ENCODE peak calls at places on chromosomes 4 and X, in six cellular contexts. I is GM23338, B is PC-3, R is Karpas-422, K is hepatocyte, S is OCI-LY7. X is an unnamed sample.
A peak's percentile ranks its signal among the peaks of the same experiment; 100 is the strongest.

GRCh38 chr4:8698341-8699062 is 105.9 kb downstream of the CPZ start:
- DNase-seq in I (no peak), R (no peak), S (no peak), B (no peak), K (no peak), X (no peak)

GRCh38 chr4:147924604-147925412 is 192.9 kb downstream of the ARHGAP10 start:
- DNase-seq in R (no peak), B (peak; percentile 38), I (peak; percentile 80), S (no peak), K (peak; percentile 69), X (no peak)

GRCh38 chrX:23003121-23003520 is 3.4 kb downstream of the DDX53 start:
- DNase-seq in I (no peak), R (no peak), K (no peak), B (peak; percentile 20), S (no peak), X (no peak)

GRCh38 chrX:110268875-110269274 is 49.0 kb downstream of the AMMECR1 start:
- DNase-seq in K (no peak), S (no peak), I (no peak), B (no peak), R (no peak), X (no peak)

GRCh38 chrX:123869488-123869887 is 9.6 kb downstream of the XIAP start:
- DNase-seq in B (peak; percentile 54), S (no peak), R (no peak), I (no peak), K (no peak), X (no peak)

GRCh38 chr4:147773261-147774184 is 41.6 kb downstream of the ARHGAP10 start:
- DNase-seq in R (no peak), K (no peak), B (peak; percentile 39), I (no peak), S (no peak), X (no peak)

GRCh38 chr4:138663883-138664282 is 351.7 kb upstream of the NOCT start:
- DNase-seq in I (no peak), K (no peak), S (no peak), R (no peak), B (no peak), X (no peak)

GRCh38 chrX:40651620-40652223 is 4.4 kb upstream of the CXorf38 start:
- DNase-seq in R (peak; percentile 88), K (peak; percentile 88), I (peak; percentile 63), S (peak; percentile 73), B (peak; percentile 69), X (peak; percentile 70)

GRCh38 chr4:37561196-37561802 is 124.9 kb downstream of the RELL1 start:
- DNase-seq in K (no peak), I (no peak), R (no peak), B (peak; percentile 29), S (no peak), X (no peak)

GRCh38 chr4:15002659-15003440 is 569 bp downstream of the CPEB2 start:
- DNase-seq in S (peak; percentile 81), K (peak; percentile 83), B (peak; percentile 59), I (peak; percentile 60), R (peak; percentile 90), X (peak; percentile 86)

GRCh38 chr4:4762909-4763814 is 96.3 kb upstream of the MSX1 start:
- DNase-seq in S (no peak), B (peak; percentile 73), R (no peak), K (peak; percentile 52), I (peak; percentile 59), X (peak; percentile 11)

GRCh38 chr4:5635826-5636196 is 72.5 kb downstream of the EVC2 start:
- DNase-seq in B (peak; percentile 88), S (no peak), I (no peak), R (no peak), K (no peak), X (no peak)

GRCh38 chr4:47705326-47705981 is 132.4 kb downstream of the CORIN start:
- DNase-seq in S (peak; percentile 42), K (peak; percentile 20), R (peak; percentile 79), B (peak; percentile 35), I (peak; percentile 53), X (peak; percentile 25)

GRCh38 chr4:153241970-153242847 is 38.0 kb downstream of the TRIM2 start:
- DNase-seq in S (no peak), K (peak; percentile 44), B (no peak), R (peak; percentile 51), I (peak; percentile 42), X (no peak)

GRCh38 chr4:84734037-84734436 is 151.1 kb downstream of the CDS1 start:
- DNase-seq in S (no peak), B (no peak), K (no peak), I (no peak), R (no peak), X (no peak)

GRCh38 chr4:137343221-137343620 is 189.1 kb downstream of the PCDH18 start:
- DNase-seq in I (no peak), R (no peak), S (no peak), B (no peak), K (no peak), X (no peak)

GRCh38 chrX:100424012-100424411 is 13.9 kb upstream of the PCDH19 start:
- DNase-seq in S (no peak), I (peak; percentile 58), R (peak; percentile 57), K (no peak), B (peak; percentile 43), X (no peak)

GRCh38 chrX:13990126-13990525 is 39.6 kb downstream of the GEMIN8 start:
- DNase-seq in B (no peak), I (no peak), S (no peak), K (no peak), R (no peak), X (no peak)

GRCh38 chr4:185925910-185926360 is 113.9 kb upstream of the SORBS2 start:
- DNase-seq in K (peak; percentile 35), R (no peak), B (no peak), S (no peak), I (peak; percentile 67), X (no peak)

GRCh38 chr4:150280081-150280950 is 202.1 kb downstream of the DCLK2 start:
- DNase-seq in K (peak; percentile 11), B (peak; percentile 28), S (no peak), R (no peak), I (no peak), X (no peak)

GRCh38 chr4:55437356-55437796 is 41.6 kb downstream of the TMEM165 start:
- DNase-seq in B (peak; percentile 56), K (peak; percentile 67), S (no peak), R (no peak), I (no peak), X (no peak)

GRCh38 chr4:68271851-68272756 is 26.6 kb upstream of the TMPRSS11B start:
- DNase-seq in R (peak; percentile 78), S (peak; percentile 42), B (peak; percentile 81), K (peak; percentile 34), I (peak; percentile 70), X (peak; percentile 55)

GRCh38 chr4:71380721-71381120 is 41.9 kb downstream of the SLC4A4 start:
- DNase-seq in I (no peak), S (no peak), R (no peak), K (peak; percentile 18), B (peak; percentile 59), X (no peak)

GRCh38 chr4:38696697-38697096 is 32.7 kb downstream of the KLF3 start:
- DNase-seq in K (no peak), R (no peak), B (no peak), S (no peak), I (no peak), X (no peak)

GRCh38 chrX:98065151-98065550 is 1181.4 kb downstream of the RPA4 start:
- DNase-seq in I (no peak), K (no peak), S (no peak), B (no peak), R (no peak), X (no peak)

DNA sequence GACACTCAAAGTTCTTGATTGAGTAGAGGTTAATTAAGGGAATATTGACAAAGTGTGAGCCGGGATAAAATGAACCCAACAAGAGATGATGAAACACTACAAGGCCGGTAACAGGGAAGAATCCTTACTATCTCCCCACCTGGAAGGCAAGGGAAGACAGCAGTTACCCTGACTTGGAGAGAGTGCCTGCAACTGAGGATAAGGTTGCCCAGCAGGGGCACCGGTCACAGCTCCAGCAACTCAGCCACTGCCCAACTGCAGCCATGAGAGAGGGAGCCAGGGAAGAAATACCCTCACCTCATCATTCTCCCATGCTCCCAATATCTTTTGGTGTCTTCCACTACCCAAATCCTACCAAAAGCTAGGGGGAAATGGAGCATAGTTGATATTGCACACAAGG is 212.7 kb downstream of the KCTD8 start:
- DNase-seq in B (no peak), I (peak; percentile 23), K (no peak), S (no peak), R (no peak), X (no peak)
- H3K9me2 ChIP-seq in B (no peaks in the 10 kb centered on the region), I (peaks cover 2% of the 10 kb centered on the region), K (no peaks in the 10 kb centered on the region), S (no peaks in the 10 kb centered on the region), R (no peaks in the 10 kb centered on the region), X (no peaks in the 10 kb centered on the region)

GRCh38 chrX:155070975-155071693 is at the start of the genes BRCC3, CMC4 and MTCP1:
- DNase-seq in B (peak; percentile 85), R (peak; percentile 94), K (peak; percentile 92), S (peak; percentile 87), I (peak; percentile 77), X (peak; percentile 86)
- H3K9me2 ChIP-seq in B (no peaks in the 10 kb centered on the region), R (no peaks in the 10 kb centered on the region), K (no peaks in the 10 kb centered on the region), S (no peaks in the 10 kb centered on the region), I (no peaks in the 10 kb centered on the region), X (no peaks in the 10 kb centered on the region)

DNA sequence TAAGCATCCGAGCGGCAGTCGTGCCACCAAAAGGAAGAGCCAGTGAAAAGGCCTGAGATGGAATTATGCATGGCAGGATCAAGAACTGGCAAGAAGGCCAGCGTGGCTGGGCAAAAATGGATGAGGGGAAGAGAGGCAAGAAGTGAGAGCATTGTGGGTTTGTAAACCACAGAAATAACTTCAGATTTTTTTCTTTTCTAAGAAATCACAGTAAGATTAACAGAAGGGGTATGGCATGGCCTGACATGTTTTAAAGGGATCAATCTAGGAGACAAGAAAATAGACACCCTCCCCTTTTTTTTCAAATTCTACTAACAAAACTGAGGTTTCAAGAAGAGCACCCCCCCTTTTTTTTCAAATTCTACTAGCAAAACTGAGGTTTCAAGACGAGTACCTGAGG is 82.5 kb downstream of the BMP3 start:
- DNase-seq in B (no peak), S (no peak), R (no peak), K (no peak), I (no peak), X (no peak)
- H3K9me2 ChIP-seq in B (no peaks in the 10 kb centered on the region), S (no peaks in the 10 kb centered on the region), R (no peaks in the 10 kb centered on the region), K (no peaks in the 10 kb centered on the region), I (no peaks in the 10 kb centered on the region), X (no peaks in the 10 kb centered on the region)

DNA sequence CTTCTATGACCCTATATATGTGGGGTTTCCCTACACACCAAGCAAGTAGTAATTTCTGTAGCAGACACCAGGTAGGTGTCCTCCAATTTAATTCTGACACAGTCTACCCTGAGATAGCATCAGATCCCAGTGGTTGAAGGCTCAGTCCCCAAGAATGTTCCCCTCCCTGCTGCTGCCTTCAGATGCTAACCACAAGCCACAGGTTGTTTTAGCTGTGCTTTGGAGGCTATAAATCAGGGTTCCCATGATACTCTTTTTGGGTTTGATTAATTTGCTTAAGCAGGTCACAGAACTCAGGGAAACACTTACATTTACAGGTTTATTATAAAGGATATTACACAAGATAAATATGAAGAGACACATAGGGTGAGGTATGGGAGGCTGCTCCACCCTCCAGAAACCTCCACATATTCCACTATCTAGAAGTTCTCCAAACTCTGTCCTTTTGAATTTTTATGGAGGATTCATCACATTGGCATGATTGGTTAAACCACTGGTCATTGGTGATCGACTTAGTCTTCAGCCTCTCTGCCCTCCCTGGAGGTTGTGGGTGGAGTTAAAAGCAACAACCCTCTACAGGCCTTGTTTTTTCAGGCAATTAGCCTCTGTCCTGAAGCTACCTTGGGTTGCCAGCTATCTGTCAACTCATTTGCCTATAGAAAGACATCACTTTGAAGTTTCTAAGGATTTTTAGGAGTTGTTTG is 50.8 kb downstream of the GRIA2 start:
- DNase-seq in S (no peak), R (no peak), I (peak; percentile 3), B (peak; percentile 68), K (no peak), X (no peak)
- H3K9me2 ChIP-seq in S (no peaks in the 10 kb centered on the region), R (no peaks in the 10 kb centered on the region), I (peaks cover under 1% of the 10 kb centered on the region), B (no peaks in the 10 kb centered on the region), K (no peaks in the 10 kb centered on the region), X (no peaks in the 10 kb centered on the region)

GRCh38 chr4:3224971-3225850 is 23.7 kb upstream of the MSANTD1 start:
- DNase-seq in K (no peak), R (no peak), B (no peak), I (no peak), S (no peak), X (no peak)
- H3K9me2 ChIP-seq in K (no peaks in the 10 kb centered on the region), R (no peaks in the 10 kb centered on the region), B (no peaks in the 10 kb centered on the region), I (no peaks in the 10 kb centered on the region), S (no peaks in the 10 kb centered on the region), X (no peaks in the 10 kb centered on the region)